ENCODE peak calls at places on chromosomes 16 and 17, in four cellular contexts. S is GM12878, G is K562, V is HepG2. D is an unnamed sample.

GRCh38 chr16:89009343-89010209 is 32.6 kb upstream of the CBFA2T3 start:
- DNase-seq in S (no peak), G (peak), V (no peak), D (no peak)

GRCh38 chr16:2799852-2800226 is 1.6 kb downstream of the PRSS41 start:
- DNase-seq in S (no peak), G (no peak), V (peak), D (no peak)

GRCh38 chr17:43787728-43788127 is 7.5 kb downstream of the CFAP97D1 start:
- DNase-seq in S (no peak), G (no peak), V (no peak), D (no peak)

GRCh38 chr16:301950-302349 is 19.0 kb downstream of the PDIA2 start:
- DNase-seq in S (no peak), G (no peak), V (no peak), D (no peak)

GRCh38 chr16:85835956-85836705 is 36.6 kb downstream of the COX4I1 start:
- DNase-seq in S (no peak), G (no peak), V (no peak), D (no peak)

GRCh38 chr17:70050192-70050591 is 24.8 kb upstream of the KCNJ16 start:
- DNase-seq in S (no peak), G (no peak), V (no peak), D (no peak)

GRCh38 chr17:49021768-49022103 is 24.6 kb downstream of the IGF2BP1 start:
- DNase-seq in S (no peak), G (no peak), V (no peak), D (no peak)

GRCh38 chr17:56600246-56600645 is 6.7 kb downstream of the NOG start:
- DNase-seq in S (no peak), G (no peak), V (no peak), D (no peak)

GRCh38 chr17:43416998-43417891 is 18.5 kb downstream of the ARL4D start:
- DNase-seq in S (no peak), G (no peak), V (no peak), D (no peak)

GRCh38 chr16:67594956-67595355 is 32.6 kb downstream of the CTCF start:
- DNase-seq in S (no peak), G (no peak), V (no peak), D (no peak)

GRCh38 chr17:57215317-57215716 is 41.0 kb upstream of the MSI2 start:
- DNase-seq in S (no peak), G (no peak), V (no peak), D (no peak)

GRCh38 chr16:67393111-67393789 is at the start of gene TPPP3:
- DNase-seq in S (no peak), G (peak), V (peak), D (peak)

GRCh38 chr16:29182501-29182900 is 197.6 kb downstream of the LAT start:
- DNase-seq in S (no peak), G (no peak), V (no peak), D (no peak)

GRCh38 chr17:47239663-47240374 is 13.8 kb upstream of the ITGB3 start:
- DNase-seq in S (peak), G (peak), V (no peak), D (no peak)

GRCh38 chr16:24977673-24978065 is 37.5 kb downstream of the ARHGAP17 start:
- DNase-seq in S (no peak), G (no peak), V (peak), D (no peak)

GRCh38 chr16:11556945-11557720 is 29.6 kb downstream of the LITAF start:
- DNase-seq in S (no peak), G (no peak), V (no peak), D (no peak)

GRCh38 chr17:20259668-20260067 is 207.7 kb downstream of the LGALS9B start:
- DNase-seq in S (no peak), G (no peak), V (no peak), D (no peak)
- TF ChIP-seq FOXK2 in S (no peak), G (no peak), V (no peak), D (no peak)

DNA sequence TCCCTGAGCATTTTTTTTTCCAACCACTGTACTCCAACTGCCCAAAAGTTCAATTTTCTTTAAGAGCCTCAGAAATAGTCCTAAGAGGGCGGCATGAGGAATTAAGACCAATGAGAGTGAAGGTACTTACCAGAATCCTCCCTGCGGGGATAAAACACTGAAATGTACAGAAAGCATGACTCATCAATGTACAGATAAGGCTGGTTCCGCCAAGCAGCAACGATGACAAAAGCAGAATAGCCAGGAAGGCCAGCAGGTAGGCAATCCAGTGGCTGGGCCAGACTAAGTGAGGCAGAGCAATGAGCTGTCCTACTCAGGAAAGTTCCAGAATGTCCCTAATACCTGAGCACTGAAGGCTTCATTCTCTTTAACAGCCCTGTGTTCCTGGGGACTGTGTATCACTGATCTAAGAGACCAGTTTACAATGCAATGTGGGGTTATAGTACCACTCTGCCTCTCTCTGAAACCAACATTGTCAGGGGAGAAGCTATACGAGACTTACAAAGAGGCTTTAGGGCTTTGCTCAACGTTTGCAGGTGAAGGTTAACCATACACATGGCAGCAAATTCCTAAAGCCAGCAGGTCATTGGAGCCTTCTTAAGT is 11.0 kb upstream of the GPR139 start:
- DNase-seq in S (no peak), G (peak), V (peak), D (no peak)
- TF ChIP-seq FOXM1 in S (no peak), G (no peak), V (no peak), D (no peak)

DNA sequence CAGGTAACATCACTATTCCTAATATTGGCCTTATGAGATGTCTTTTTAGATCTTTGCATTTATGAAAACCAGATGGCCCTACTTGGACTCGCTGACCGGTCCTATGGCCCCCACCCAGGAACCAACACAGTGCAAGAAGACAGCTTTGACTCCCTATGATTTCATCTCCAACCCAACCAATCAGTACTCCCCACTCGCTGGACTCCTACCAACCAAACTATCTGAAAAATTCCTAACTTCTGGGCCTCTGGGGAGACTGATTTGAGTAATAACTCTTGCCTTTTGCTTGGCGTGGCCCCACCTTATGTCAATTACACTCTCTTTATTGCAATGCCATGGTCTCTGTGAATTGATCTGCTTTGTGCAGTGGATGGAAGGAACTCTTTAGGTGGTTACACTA is 828.9 kb downstream of the CDH11 start:
- DNase-seq in S (no peak), G (no peak), V (no peak), D (no peak)
- TF ChIP-seq SP1 in S (no peak), G (no peak), V (no peak), D (no peak)

GRCh38 chr17:79907855-79908254 is 68.6 kb upstream of the CBX4 start:
- DNase-seq in S (no peak), G (no peak), V (no peak), D (no peak)

GRCh38 chr17:79904865-79905264 is 65.6 kb upstream of the CBX4 start:
- DNase-seq in S (no peak), G (no peak), V (no peak), D (no peak)

GRCh38 chr17:79909121-79909520 is 69.9 kb upstream of the CBX4 start:
- DNase-seq in S (no peak), G (no peak), V (no peak), D (no peak)

GRCh38 chr17:79907217-79907715 is 68.0 kb upstream of the CBX4 start:
- DNase-seq in S (no peak), G (no peak), V (no peak), D (no peak)

GRCh38 chr17:79905832-79906231 is 66.6 kb upstream of the CBX4 start:
- DNase-seq in S (no peak), G (peak), V (peak), D (peak)
- TF ChIP-seq FOXK2 in S (no peak), G (no peak), V (peak), D (no peak)

DNA sequence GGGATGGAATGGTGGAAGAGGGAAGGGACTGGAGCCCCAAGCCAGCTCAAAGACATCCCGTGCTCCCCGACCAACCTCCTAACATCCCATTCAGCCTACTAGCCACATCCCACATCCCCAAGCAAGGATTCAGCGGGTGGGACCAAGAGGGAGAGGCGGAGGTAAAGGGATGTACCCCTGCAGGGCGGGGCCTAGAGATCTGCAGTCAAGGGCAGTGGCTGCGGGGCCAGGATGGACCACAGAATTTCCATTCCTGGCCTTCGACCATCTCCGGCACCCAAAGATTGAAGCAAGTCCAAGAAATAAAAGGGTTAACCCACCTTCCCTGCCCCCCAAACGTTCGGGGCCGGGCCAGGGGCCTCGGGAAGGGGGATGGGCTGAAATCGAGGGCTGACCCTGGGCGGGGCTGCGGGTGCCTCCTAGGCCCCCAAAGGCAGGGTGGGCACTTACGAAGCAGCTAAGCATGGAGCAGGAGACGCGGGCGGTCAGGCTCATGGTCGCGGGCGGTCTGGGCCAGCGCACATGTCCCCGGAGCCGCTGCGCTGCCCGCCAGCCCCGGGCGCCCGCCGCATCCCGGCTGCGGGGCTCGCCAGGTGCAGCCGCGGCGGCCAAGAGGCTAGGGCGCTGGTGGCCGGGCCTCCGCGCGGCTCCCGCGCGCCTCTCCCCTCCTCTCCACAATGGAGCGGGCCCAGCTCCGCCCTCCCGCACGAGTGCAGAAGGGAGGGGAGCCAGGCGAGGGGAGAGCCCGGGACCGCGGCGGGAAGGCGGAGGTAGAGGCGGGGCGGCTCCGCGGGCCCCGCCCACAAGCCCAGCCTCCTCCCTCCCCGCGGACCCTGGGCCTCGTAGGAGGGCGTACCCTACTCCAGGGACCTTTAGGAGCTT is at the start of gene MTMR4:
- DNase-seq in S (no peak), G (peak), V (peak), D (peak)
- TF ChIP-seq FOXM1 in S (no peak), G (no peak), V (no peak), D (no peak)

GRCh38 chr17:1764274-1764673 is 2.4 kb downstream of the SERPINF1 start:
- DNase-seq in S (no peak), G (no peak), V (no peak), D (no peak)
- TF ChIP-seq SP1 in S (no peak), G (no peak), V (no peak), D (no peak)

DNA sequence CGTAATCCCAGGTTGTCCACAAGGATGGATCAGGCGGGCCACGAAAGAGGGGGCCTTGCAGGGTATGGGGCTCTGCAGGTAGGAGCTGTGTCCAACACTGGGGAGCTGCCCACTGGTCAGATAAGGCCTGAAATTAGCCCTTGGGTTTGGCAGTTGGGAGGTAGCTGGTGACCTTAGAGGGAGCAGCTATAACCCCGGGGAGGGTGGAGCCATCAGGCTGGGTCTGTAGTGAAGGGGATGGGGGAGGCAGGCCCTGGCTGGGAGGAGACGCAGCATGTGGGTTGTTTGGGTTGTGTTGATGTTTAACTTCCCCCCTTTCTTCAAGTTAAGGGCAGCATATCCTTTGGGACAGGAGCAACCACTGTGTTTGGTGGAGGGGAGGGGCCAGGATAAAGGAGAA is 5.9 kb downstream of the MLLT6 start:
- DNase-seq in S (no peak), G (no peak), V (no peak), D (no peak)
- TF ChIP-seq FOXK2 in S (no peak), G (no peak), V (no peak), D (no peak)